ENCODE peak calls at places on chromosome 10, in five cellular contexts. F is foreskin fibroblast, B is kidney epithelial cell, X is cardiac fibroblast, A is activated B cell treated with CpG ODN at 0.5 μM for 24 hours. E is an unnamed sample.

GRCh38 chr10:18021725-18022480 is 70.2 kb downstream of the SLC39A12 start:
- DNase-seq in F (no peak), B (no peak), X (no peak), A (no peak), E (no peak)

GRCh38 chr10:103762924-103763323 is 92.5 kb downstream of the SH3PXD2A start:
- DNase-seq in F (no peak), B (no peak), X (no peak), A (no peak), E (no peak)

GRCh38 chr10:124345521-124345920 is 73.2 kb downstream of the OAT start:
- DNase-seq in F (no peak), B (no peak), X (no peak), A (no peak), E (peak)

GRCh38 chr10:117750616-117751015 is 208.1 kb downstream of the EMX2 start:
- DNase-seq in F (no peak), B (no peak), X (no peak), A (no peak), E (no peak)

GRCh38 chr10:101311440-101312067 is 42.4 kb upstream of the BTRC start:
- DNase-seq in F (no peak), B (no peak), X (no peak), A (no peak), E (no peak)

GRCh38 chr10:46283945-46284285 is 2.9 kb upstream of the ANTXRL start:
- DNase-seq in F (no peak), B (no peak), X (no peak), A (no peak), E (peak)

GRCh38 chr10:58371473-58371872 is 13.7 kb upstream of the TFAM start:
- DNase-seq in F (no peak), B (no peak), X (no peak), A (no peak), E (no peak)

GRCh38 chr10:118501637-118502440 is 93.6 kb downstream of the PRLHR start:
- DNase-seq in F (peak), B (peak), X (peak), A (no peak), E (no peak)

GRCh38 chr10:125238682-125239081 is 78.3 kb upstream of the CTBP2 start:
- DNase-seq in F (no peak), B (no peak), X (no peak), A (no peak), E (no peak)

GRCh38 chr10:36779238-36779846 is 346.1 kb upstream of the ANKRD30A start:
- DNase-seq in F (no peak), B (peak), X (peak), A (no peak), E (no peak)

GRCh38 chr10:112230325-112230988 is 46.9 kb upstream of the GPAM start:
- DNase-seq in F (no peak), B (no peak), X (peak), A (no peak), E (no peak)

GRCh38 chr10:48406204-48406603 is 99.7 kb downstream of the MAPK8 start:
- DNase-seq in F (peak), B (peak), X (peak), A (no peak), E (no peak)

GRCh38 chr10:103845983-103846382 is 9.4 kb downstream of the SH3PXD2A start:
- DNase-seq in F (no peak), B (no peak), X (no peak), A (peak), E (peak)

GRCh38 chr10:72309290-72310240 is 35.8 kb downstream of the DDIT4 start:
- DNase-seq in F (peak), B (no peak), X (peak), A (no peak), E (peak)

GRCh38 chr10:86687750-86688149 is 19.4 kb downstream of the LDB3 start:
- DNase-seq in F (peak), B (no peak), X (peak), A (no peak), E (no peak)

GRCh38 chr10:17950726-17951125 is 992 bp upstream of the SLC39A12 start:
- DNase-seq in F (no peak), B (no peak), X (no peak), A (no peak), E (no peak)

GRCh38 chr10:60170250-60170649 is 219.4 kb downstream of the ANK3 start:
- DNase-seq in F (no peak), B (no peak), X (peak), A (no peak), E (no peak)

GRCh38 chr10:10605551-10606081 is 412.1 kb upstream of the CELF2 start:
- DNase-seq in F (peak), B (no peak), X (peak), A (no peak), E (no peak)

GRCh38 chr10:20743142-20743541 is 154.0 kb downstream of the NEBL start:
- DNase-seq in F (no peak), B (no peak), X (no peak), A (no peak), E (no peak)

GRCh38 chr10:6275022-6275997 is 72.6 kb downstream of the PFKFB3 start:
- DNase-seq in F (peak), B (peak), X (peak), A (peak), E (peak)

GRCh38 chr10:80856186-80856585 is 318.5 kb downstream of the SH2D4B start:
- DNase-seq in F (no peak), B (no peak), X (no peak), A (no peak), E (no peak)

GRCh38 chr10:71933651-71934050 is 30.5 kb upstream of the CHST3 start:
- DNase-seq in F (no peak), B (no peak), X (no peak), A (no peak), E (no peak)

GRCh38 chr10:102024799-102025198 is 31.2 kb downstream of the ARMH3 start:
- DNase-seq in F (no peak), B (no peak), X (no peak), A (no peak), E (no peak)

GRCh38 chr10:114544045-114544659 is 113.9 kb downstream of the ABLIM1 start:
- DNase-seq in F (no peak), B (no peak), X (no peak), A (peak), E (no peak)

GRCh38 chr10:124685251-124685650 is 58.9 kb downstream of the FAM53B start:
- DNase-seq in F (no peak), B (no peak), X (no peak), A (no peak), E (no peak)

GRCh38 chr10:74329873-74330272 is 178.9 kb downstream of the ADK start:
- DNase-seq in F (peak), B (no peak), X (peak), A (no peak), E (no peak)

GRCh38 chr10:114638874-114639625 is 19.0 kb downstream of the ABLIM1 start:
- DNase-seq in F (peak), B (peak), X (peak), A (no peak), E (no peak)

GRCh38 chr10:44821290-44821689 is 89.8 kb upstream of the TMEM72 start:
- DNase-seq in F (no peak), B (no peak), X (no peak), A (no peak), E (no peak)
- TF ChIP-seq CTCF in F (no peak), B (no peak), X (no peak), A (no peak), E (no peak)

GRCh38 chr10:32244011-32244410 is 102.9 kb downstream of the EPC1 start:
- DNase-seq in F (no peak), B (no peak), X (no peak), A (no peak), E (no peak)
- TF ChIP-seq CTCF in F (no peak), B (no peak), X (no peak), A (no peak), E (no peak)

GRCh38 chr10:24882047-24882698 is 70.2 kb downstream of the PRTFDC1 start:
- DNase-seq in F (no peak), B (no peak), X (peak), A (no peak), E (no peak)

GRCh38 chr10:24884316-24884715 is 68.1 kb downstream of the PRTFDC1 start:
- DNase-seq in F (no peak), B (no peak), X (no peak), A (no peak), E (no peak)

GRCh38 chr10:24886281-24886680 is 66.1 kb downstream of the PRTFDC1 start:
- DNase-seq in F (no peak), B (no peak), X (no peak), A (no peak), E (no peak)

GRCh38 chr10:24885551-24885950 is 66.9 kb downstream of the PRTFDC1 start:
- DNase-seq in F (no peak), B (no peak), X (no peak), A (no peak), E (no peak)

GRCh38 chr10:24884793-24885192 is 67.6 kb downstream of the PRTFDC1 start:
- DNase-seq in F (no peak), B (no peak), X (no peak), A (no peak), E (no peak)
- TF ChIP-seq CTCF in F (no peak), B (no peak), X (no peak), A (no peak), E (no peak)

GRCh38 chr10:120963053-120963533 is 111.9 kb downstream of the WDR11 start:
- DNase-seq in F (no peak), B (no peak), X (no peak), A (no peak), E (no peak)
- TF ChIP-seq CTCF in F (no peak), B (no peak), X (no peak), A (no peak), E (no peak)

GRCh38 chr10:91220194-91220953 is at the start of gene PCGF5:
- DNase-seq in F (peak), B (peak), X (peak), A (peak), E (peak)

GRCh38 chr10:91226093-91226492 is 5.6 kb downstream of the PCGF5 start:
- DNase-seq in F (no peak), B (no peak), X (no peak), A (no peak), E (no peak)

GRCh38 chr10:91219371-91220193 is 881 bp upstream of the PCGF5 start:
- DNase-seq in F (no peak), B (no peak), X (peak), A (no peak), E (no peak)

GRCh38 chr10:91215384-91215783 is 5.1 kb upstream of the PCGF5 start:
- DNase-seq in F (no peak), B (no peak), X (no peak), A (no peak), E (no peak)

GRCh38 chr10:91220954-91221696 is 662 bp downstream of the PCGF5 start:
- DNase-seq in F (no peak), B (no peak), X (peak), A (no peak), E (no peak)
- TF ChIP-seq CTCF in F (no peak), B (no peak), X (no peak), A (no peak), E (no peak)

DNA sequence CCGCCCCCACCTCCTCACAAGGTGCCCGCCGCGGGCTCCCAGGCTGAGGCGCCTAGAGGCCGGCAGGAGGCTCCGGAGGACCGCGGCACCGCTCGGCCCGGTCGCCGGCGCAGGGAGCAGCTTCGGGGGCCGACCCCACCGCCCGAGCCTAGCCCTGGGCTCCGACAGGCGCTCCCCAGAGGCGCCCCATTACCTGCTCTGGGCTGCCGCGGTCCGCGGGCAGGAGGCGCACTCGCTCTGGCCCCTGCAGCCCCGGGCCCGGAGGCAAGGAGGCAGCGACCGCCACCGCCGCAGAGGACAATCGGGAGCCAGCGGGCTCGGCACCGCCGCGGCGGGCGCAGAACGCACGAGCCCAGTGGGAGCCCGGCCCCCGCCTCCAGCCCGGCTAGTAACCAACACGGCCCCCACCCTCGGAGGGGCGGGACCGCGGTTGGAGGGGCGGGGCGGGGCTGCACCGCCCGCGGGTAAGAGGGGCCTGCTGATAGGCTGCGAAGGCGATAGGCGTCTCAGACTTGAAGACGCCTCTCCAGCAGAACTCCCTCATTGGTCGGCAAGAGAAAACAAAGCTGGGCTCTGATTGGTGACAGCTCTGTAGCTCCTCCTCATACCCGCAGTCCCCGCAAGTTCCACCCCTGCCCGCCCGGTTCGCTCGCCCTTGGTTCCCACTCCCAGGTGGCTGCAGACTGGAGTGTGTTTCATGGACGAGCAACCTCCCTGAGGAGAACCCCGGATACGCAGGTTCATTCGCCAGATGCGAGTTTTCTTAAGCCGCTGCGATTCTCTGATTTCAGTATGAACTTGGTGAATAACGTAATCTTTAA is at the start of gene MPP7:
- DNase-seq in F (peak), B (peak), X (peak), A (peak), E (peak)
- TF ChIP-seq CTCF in F (peak), B (no peak), X (peak), A (no peak), E (peak)

DNA sequence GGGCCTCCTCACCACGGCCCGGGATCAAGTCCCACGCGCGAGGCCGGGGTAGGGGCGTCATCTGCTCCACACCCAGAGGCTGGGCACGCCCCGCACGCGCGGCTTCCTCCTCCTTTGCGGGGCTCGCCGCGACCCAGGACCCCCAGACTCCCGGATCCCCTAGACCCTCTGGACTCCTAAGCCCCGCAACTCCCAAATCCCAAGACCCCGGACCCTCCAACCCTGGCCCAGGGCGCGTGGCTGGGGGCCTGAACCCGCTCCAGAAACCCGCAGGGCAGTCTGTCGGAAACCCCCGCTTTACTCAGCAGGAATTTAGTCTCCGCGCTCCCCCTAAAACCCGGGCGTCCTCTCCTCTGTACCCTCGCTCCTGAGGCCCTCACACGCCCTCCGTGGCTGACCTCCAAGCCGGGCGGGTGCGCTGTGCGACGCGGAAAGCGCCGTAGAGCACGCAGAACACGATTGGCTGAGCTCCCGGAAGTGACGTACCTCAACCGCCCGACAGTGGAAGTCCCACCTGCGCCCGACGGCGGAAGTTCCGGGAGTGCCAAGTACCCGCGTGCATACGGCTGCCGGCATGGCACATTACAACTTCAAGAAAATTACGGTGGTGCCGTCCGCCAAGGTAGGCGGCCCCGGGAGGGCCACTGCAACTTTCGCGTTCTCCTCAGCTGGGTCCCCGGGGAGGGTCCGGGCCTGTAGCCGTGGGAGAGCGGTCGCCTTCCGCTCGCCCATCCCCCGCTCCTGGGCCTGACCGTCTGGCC is at the start of gene GTPBP4:
- DNase-seq in F (peak), B (peak), X (peak), A (peak), E (peak)
- TF ChIP-seq CTCF in F (no peak), B (peak), X (no peak), A (no peak), E (no peak)

DNA sequence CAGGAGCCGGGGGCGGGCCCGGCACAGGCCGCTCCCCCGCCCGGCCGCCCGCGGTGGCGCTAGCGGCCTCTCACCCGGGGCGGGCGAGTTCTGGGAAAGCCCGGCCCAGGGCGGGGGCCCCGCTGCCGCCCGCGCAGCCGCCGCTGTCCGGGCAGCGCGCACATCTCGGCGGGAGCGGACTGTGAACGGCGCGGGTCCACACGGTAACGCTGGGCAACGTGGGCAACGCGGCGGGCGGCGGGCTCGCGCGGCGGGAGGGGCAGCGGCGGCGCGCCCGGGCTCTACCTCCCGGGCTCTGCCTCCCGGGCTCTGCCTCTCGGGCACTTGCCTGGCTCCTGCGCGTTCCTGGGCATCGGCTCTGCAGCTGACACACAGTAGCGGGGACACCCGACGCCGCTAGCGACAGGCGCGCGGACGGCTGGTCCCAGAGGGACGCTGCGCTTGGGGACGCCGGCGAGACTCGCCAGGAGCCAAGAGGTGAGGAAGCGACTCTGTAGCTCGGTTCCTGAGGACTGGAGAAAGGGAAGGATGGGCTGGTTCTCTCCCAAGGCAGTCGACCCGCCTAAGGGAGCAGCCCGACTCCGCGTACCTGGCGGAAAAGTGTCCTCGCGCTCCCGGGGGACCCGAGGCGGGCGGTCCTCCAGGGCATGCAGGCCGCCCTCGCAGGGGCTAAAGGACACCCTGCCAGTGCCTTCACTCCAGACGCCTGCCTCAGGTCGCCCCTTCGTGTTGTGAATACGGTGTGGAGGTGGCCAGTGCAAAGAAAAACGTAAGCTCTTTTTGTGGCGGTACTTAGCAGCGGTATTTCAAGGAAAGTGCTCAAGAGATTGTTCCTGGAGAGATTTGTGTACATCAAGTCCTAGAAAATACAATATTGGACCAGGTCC is at the start of gene PLCE1:
- DNase-seq in F (peak), B (no peak), X (peak), A (no peak), E (peak)
- TF ChIP-seq CTCF in F (no peak), B (no peak), X (no peak), A (no peak), E (no peak)

E was measured in Peyer's patch.